ENCODE peak calls at places on chromosome 1, in six cellular contexts. V is T-helper 9 cell; R is cardiac fibroblast; S is stimulated activated CD4-positive, alpha-beta T cell treated with anti-CD3 and anti-CD28 coated beads, Interleukin-12 subunit alpha, Interleukin-12 subunit beta, amount 100 ng/mL, for 24 hours; A is NCI-H1092; M is NCI-H2081. G is an unnamed sample.

GRCh38 chr1:223411309-223411708 is 18.1 kb downstream of the CCDC185 start:
- DNase-seq in M (no peak), S (no peak), V (no peak), R (peak), A (no peak), G (no peak)

GRCh38 chr1:202045699-202046098 is 35.3 kb downstream of the ELF3 start:
- DNase-seq in A (no peak), M (peak), V (no peak), S (no peak), R (no peak), G (peak)

GRCh38 chr1:39955547-39956539 is 898 bp downstream of the MFSD2A start:
- DNase-seq in M (peak), S (peak), V (peak), R (peak), A (peak), G (peak)

GRCh38 chr1:152777510-152778137 is 2.7 kb downstream of the LCE1F start:
- DNase-seq in S (no peak), A (no peak), R (no peak), V (no peak), M (no peak), G (peak)

GRCh38 chr1:44316231-44316759 is 38.8 kb downstream of the ERI3 start:
- DNase-seq in S (no peak), A (no peak), R (no peak), V (no peak), M (peak), G (no peak)

GRCh38 chr1:22808186-22808845 is 97.7 kb downstream of the EPHB2 start:
- DNase-seq in R (peak), M (no peak), A (no peak), S (no peak), V (no peak), G (no peak)

GRCh38 chr1:166874464-166874863 is 1.6 kb downstream of the TADA1 start:
- DNase-seq in A (no peak), M (no peak), V (no peak), S (no peak), R (no peak), G (no peak)

GRCh38 chr1:82453511-82454185 is 652.9 kb downstream of the ADGRL2 start:
- DNase-seq in M (no peak), A (no peak), S (no peak), V (no peak), R (no peak), G (no peak)

G was measured in NCI-H2171.